ENCODE peak calls at places on chromosomes 4 and X, in five cellular contexts. One of them, this sample, is unnamed.

GRCh38 chr4:151801547-151802516 is 41.0 kb upstream of the GATB start:
- DNase-seq in CD4-positive, alpha-beta memory T cell: peak; percentile 49
- DNase-seq in DND-41: peak; percentile 59
- DNase-seq in GM12878: no peak
- DNase-seq in PC-3: peak; percentile 56
- DNase-seq in this sample: peak; percentile 68

GRCh38 chr4:182680196-182680771 is 236.9 kb downstream of the DCTD start:
- DNase-seq in CD4-positive, alpha-beta memory T cell: no peak
- DNase-seq in DND-41: no peak
- DNase-seq in GM12878: no peak
- DNase-seq in PC-3: no peak
- DNase-seq in this sample: no peak

GRCh38 chrX:124338733-124339514 is 6.5 kb downstream of the TEX13D start:
- DNase-seq in CD4-positive, alpha-beta memory T cell: peak; percentile 52
- DNase-seq in DND-41: no peak
- DNase-seq in GM12878: no peak
- DNase-seq in PC-3: no peak
- DNase-seq in this sample: no peak

GRCh38 chr4:148514581-148514980 is 72.4 kb upstream of the NR3C2 start:
- DNase-seq in CD4-positive, alpha-beta memory T cell: no peak
- DNase-seq in DND-41: no peak
- DNase-seq in GM12878: no peak
- DNase-seq in PC-3: no peak
- DNase-seq in this sample: no peak

GRCh38 chr4:150570123-150570522 is 11.8 kb upstream of the MAB21L2 start:
- DNase-seq in CD4-positive, alpha-beta memory T cell: no peak
- DNase-seq in DND-41: no peak
- DNase-seq in GM12878: no peak
- DNase-seq in PC-3: no peak
- DNase-seq in this sample: no peak

GRCh38 chrX:42096262-42096939 is 173.0 kb upstream of the CASK start:
- DNase-seq in CD4-positive, alpha-beta memory T cell: no peak
- DNase-seq in DND-41: no peak
- DNase-seq in GM12878: no peak
- DNase-seq in PC-3: peak; percentile 67
- DNase-seq in this sample: no peak

GRCh38 chr4:66430856-66431255 is 760.6 kb upstream of the EPHA5 start:
- DNase-seq in CD4-positive, alpha-beta memory T cell: no peak
- DNase-seq in DND-41: no peak
- DNase-seq in GM12878: no peak
- DNase-seq in PC-3: peak; percentile 49
- DNase-seq in this sample: no peak

GRCh38 chr4:5881340-5881739 is 11.5 kb downstream of the CRMP1 start:
- DNase-seq in CD4-positive, alpha-beta memory T cell: no peak
- DNase-seq in DND-41: no peak
- DNase-seq in GM12878: no peak
- DNase-seq in PC-3: peak; percentile 5
- DNase-seq in this sample: no peak

GRCh38 chr4:97662133-97662532 is 481.1 kb downstream of the STPG2 start:
- DNase-seq in CD4-positive, alpha-beta memory T cell: no peak
- DNase-seq in DND-41: no peak
- DNase-seq in GM12878: no peak
- DNase-seq in PC-3: peak; percentile 65
- DNase-seq in this sample: no peak

GRCh38 chr4:10806993-10807645 is 122.6 kb upstream of the CLNK start:
- DNase-seq in CD4-positive, alpha-beta memory T cell: no peak
- DNase-seq in DND-41: no peak
- DNase-seq in GM12878: no peak
- DNase-seq in PC-3: no peak
- DNase-seq in this sample: no peak

GRCh38 chr4:85243857-85244256 is 231.1 kb upstream of the ARHGAP24 start:
- DNase-seq in CD4-positive, alpha-beta memory T cell: no peak
- DNase-seq in DND-41: no peak
- DNase-seq in GM12878: no peak
- DNase-seq in PC-3: peak; percentile 3
- DNase-seq in this sample: no peak

GRCh38 chr4:166017804-166018203 is 144.8 kb downstream of the TLL1 start:
- DNase-seq in CD4-positive, alpha-beta memory T cell: no peak
- DNase-seq in DND-41: no peak
- DNase-seq in GM12878: no peak
- DNase-seq in PC-3: peak; percentile 47
- DNase-seq in this sample: no peak

GRCh38 chr4:138232364-138232763 is 9.8 kb downstream of the SLC7A11 start:
- DNase-seq in CD4-positive, alpha-beta memory T cell: no peak
- DNase-seq in DND-41: no peak
- DNase-seq in GM12878: no peak
- DNase-seq in PC-3: no peak
- DNase-seq in this sample: no peak

GRCh38 chr4:48748949-48749596 is 31.0 kb downstream of the FRYL start:
- DNase-seq in CD4-positive, alpha-beta memory T cell: no peak
- DNase-seq in DND-41: no peak
- DNase-seq in GM12878: no peak
- DNase-seq in PC-3: no peak
- DNase-seq in this sample: no peak

GRCh38 chrX:2541603-2542002 is 40.8 kb upstream of the DHRSX start:
- DNase-seq in CD4-positive, alpha-beta memory T cell: no peak
- DNase-seq in DND-41: no peak
- DNase-seq in GM12878: no peak
- DNase-seq in PC-3: no peak
- DNase-seq in this sample: peak; percentile 45

GRCh38 chr4:147790412-147790811 is 58.5 kb downstream of the ARHGAP10 start:
- DNase-seq in CD4-positive, alpha-beta memory T cell: no peak
- DNase-seq in DND-41: no peak
- DNase-seq in GM12878: no peak
- DNase-seq in PC-3: peak; percentile 81
- DNase-seq in this sample: no peak

GRCh38 chr4:165915215-165915614 is 42.2 kb downstream of the TLL1 start:
- DNase-seq in CD4-positive, alpha-beta memory T cell: no peak
- DNase-seq in DND-41: no peak
- DNase-seq in GM12878: no peak
- DNase-seq in PC-3: peak; percentile 54
- DNase-seq in this sample: no peak

GRCh38 chr4:23934915-23935314 is 45.1 kb upstream of the PPARGC1A start:
- DNase-seq in CD4-positive, alpha-beta memory T cell: no peak
- DNase-seq in DND-41: no peak
- DNase-seq in GM12878: no peak
- DNase-seq in PC-3: no peak
- DNase-seq in this sample: no peak

GRCh38 chrX:24023972-24024664 is 2.9 kb downstream of the KLHL15 start:
- DNase-seq in CD4-positive, alpha-beta memory T cell: peak; percentile 13
- DNase-seq in DND-41: no peak
- DNase-seq in GM12878: no peak
- DNase-seq in PC-3: peak; percentile 8
- DNase-seq in this sample: peak; percentile 28

GRCh38 chrX:74550295-74550802 is 64.1 kb downstream of the RLIM start:
- DNase-seq in CD4-positive, alpha-beta memory T cell: peak; percentile 83
- DNase-seq in DND-41: peak; percentile 84
- DNase-seq in GM12878: peak; percentile 35
- DNase-seq in PC-3: peak; percentile 79
- DNase-seq in this sample: peak; percentile 82

GRCh38 chr4:156734965-156735895 is 236.4 kb downstream of the PDGFC start:
- DNase-seq in CD4-positive, alpha-beta memory T cell: no peak
- DNase-seq in DND-41: no peak
- DNase-seq in GM12878: no peak
- DNase-seq in PC-3: peak; percentile 62
- DNase-seq in this sample: no peak

GRCh38 chr4:143404555-143404954 is 67.9 kb downstream of the GAB1 start:
- DNase-seq in CD4-positive, alpha-beta memory T cell: no peak
- DNase-seq in DND-41: no peak
- DNase-seq in GM12878: peak; percentile 87
- DNase-seq in PC-3: no peak
- DNase-seq in this sample: peak; percentile 85

GRCh38 chr4:66555301-66555700 is 885.0 kb upstream of the EPHA5 start:
- DNase-seq in CD4-positive, alpha-beta memory T cell: no peak
- DNase-seq in DND-41: no peak
- DNase-seq in GM12878: no peak
- DNase-seq in PC-3: peak; percentile 65
- DNase-seq in this sample: no peak

GRCh38 chr4:83174844-83175414 is 60.4 kb upstream of the PLAC8 start:
- DNase-seq in CD4-positive, alpha-beta memory T cell: no peak
- DNase-seq in DND-41: no peak
- DNase-seq in GM12878: peak; percentile 87
- DNase-seq in PC-3: no peak
- DNase-seq in this sample: peak; percentile 80

GRCh38 chrX:38055170-38055847 is 49.0 kb downstream of the SYTL5 start:
- DNase-seq in CD4-positive, alpha-beta memory T cell: no peak
- DNase-seq in DND-41: no peak
- DNase-seq in GM12878: peak; percentile 45
- DNase-seq in PC-3: peak; percentile 73
- DNase-seq in this sample: peak; percentile 0

GRCh38 chrX:10512258-10512657 is 108.1 kb downstream of the MID1 start:
- DNase-seq in CD4-positive, alpha-beta memory T cell: no peak
- DNase-seq in DND-41: no peak
- DNase-seq in GM12878: no peak
- DNase-seq in PC-3: peak; percentile 61
- DNase-seq in this sample: no peak

GRCh38 chrX:155215443-155216178 is 649 bp upstream of the VBP1 start:
- DNase-seq in CD4-positive, alpha-beta memory T cell: no peak
- DNase-seq in DND-41: no peak
- DNase-seq in GM12878: no peak
- DNase-seq in PC-3: no peak
- DNase-seq in this sample: no peak

GRCh38 chr4:38177035-38177791 is 217.0 kb downstream of the PTTG2 start:
- DNase-seq in CD4-positive, alpha-beta memory T cell: peak; percentile 67
- DNase-seq in DND-41: peak; percentile 76
- DNase-seq in GM12878: no peak
- DNase-seq in PC-3: no peak
- DNase-seq in this sample: peak; percentile 51

GRCh38 chrX:109740076-109740809 is 7.2 kb upstream of the ACSL4 start:
- DNase-seq in CD4-positive, alpha-beta memory T cell: no peak
- DNase-seq in DND-41: no peak
- DNase-seq in GM12878: no peak
- DNase-seq in PC-3: peak; percentile 60
- DNase-seq in this sample: no peak

GRCh38 chr4:90126805-90127204 is 389 bp upstream of the CCSER1 start:
- DNase-seq in CD4-positive, alpha-beta memory T cell: no peak
- DNase-seq in DND-41: no peak
- DNase-seq in GM12878: no peak
- DNase-seq in PC-3: peak; percentile 7
- DNase-seq in this sample: no peak
- H3K4me3 ChIP-seq in CD4-positive, alpha-beta memory T cell: no peak overlapping the region
- H3K4me3 ChIP-seq in DND-41: no peak overlapping the region
- H3K4me3 ChIP-seq in GM12878: peak overlapping the region; percentile 81
- H3K4me3 ChIP-seq in PC-3: peak overlapping the region; percentile 76
- H3K4me3 ChIP-seq in this sample: peak overlapping the region; percentile 8

DNA sequence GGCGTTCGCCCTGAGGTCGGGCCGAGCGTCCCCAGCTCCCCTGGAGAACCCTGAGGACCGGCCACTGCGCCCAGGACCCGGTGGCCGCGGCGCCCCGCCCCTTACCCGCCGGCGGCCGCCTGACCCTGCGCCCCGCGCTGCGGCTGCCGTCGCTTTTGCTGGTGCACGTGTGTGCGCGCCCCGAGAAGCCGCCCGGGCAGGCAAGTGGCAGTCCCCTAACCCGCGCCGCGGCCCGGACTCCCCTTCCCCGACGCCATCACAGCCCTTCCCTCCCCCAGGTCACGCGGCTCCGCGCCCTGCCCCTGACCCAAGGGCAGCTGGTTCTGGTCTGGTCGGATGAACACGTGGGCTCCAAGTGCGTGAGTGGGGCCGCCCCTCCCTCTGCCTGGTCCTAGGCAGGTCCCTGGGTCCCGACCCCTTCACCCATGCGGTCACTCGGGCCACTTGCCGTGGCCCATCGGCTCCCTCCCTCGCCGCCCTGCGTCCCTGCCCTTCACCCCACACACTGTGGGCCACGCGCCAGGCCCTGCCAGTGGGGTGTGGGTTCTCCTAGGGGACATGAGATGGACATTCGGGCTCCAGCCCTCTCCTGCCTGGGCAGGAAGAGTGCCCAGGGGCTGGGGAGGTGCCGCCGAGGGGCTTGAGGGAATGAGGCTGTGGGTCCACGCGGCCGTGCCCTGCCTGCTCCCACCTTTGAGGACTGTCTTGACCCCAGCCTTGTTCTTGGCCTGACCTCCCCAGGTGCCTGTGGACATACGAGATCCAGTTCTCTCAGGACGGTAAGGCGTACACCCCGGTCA is 8.0 kb upstream of the FGFRL1 start:
- DNase-seq in CD4-positive, alpha-beta memory T cell: no peak
- DNase-seq in DND-41: no peak
- DNase-seq in GM12878: no peak
- DNase-seq in PC-3: no peak
- DNase-seq in this sample: no peak
- H3K4me3 ChIP-seq in CD4-positive, alpha-beta memory T cell: no peak overlapping the region
- H3K4me3 ChIP-seq in DND-41: no peak overlapping the region
- H3K4me3 ChIP-seq in GM12878: no peak overlapping the region
- H3K4me3 ChIP-seq in PC-3: no peak overlapping the region
- H3K4me3 ChIP-seq in this sample: no peak overlapping the region

DNA sequence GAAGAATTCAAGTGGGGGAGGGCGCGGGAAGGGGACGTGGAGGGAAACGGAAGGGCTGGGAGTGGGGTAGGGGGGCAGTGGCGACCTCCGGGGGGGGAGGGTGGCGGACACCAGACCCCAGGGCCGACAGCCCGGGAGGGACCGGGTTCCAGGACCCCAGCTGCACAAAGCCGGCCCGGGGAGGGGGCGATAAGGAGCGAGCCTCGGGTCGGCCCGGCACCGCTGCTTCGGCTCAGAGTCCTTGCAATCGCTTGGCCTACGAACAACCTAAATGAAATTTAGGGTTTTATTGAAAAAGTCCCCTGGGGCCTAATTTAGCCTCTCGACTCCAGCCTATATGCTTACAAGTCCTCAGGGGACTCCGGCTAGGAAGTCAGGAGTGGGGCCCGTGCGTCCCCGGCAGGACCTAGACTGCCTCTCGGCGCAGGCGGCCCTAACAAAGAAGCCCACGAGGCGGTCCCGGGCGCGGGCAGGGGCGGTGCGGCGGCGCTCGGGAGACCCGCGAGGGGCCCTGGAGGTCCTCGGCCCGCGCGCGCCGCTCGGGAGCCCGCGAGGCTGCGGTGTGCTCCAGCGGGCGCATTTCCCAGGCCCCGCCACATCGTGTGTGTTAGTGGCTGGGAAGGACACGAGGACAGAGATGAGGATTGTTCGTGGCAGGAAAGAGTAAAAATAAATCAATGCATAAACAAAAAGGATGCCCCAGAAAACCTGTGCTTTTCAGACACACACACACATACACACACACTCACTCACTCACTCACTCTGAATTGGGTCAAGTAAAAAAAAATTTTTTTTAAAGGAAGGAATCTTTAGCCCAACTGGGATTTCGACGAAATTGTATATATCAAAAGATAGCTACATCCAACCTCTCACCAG is 70.0 kb downstream of the MGST2 start:
- DNase-seq in CD4-positive, alpha-beta memory T cell: no peak
- DNase-seq in DND-41: no peak
- DNase-seq in GM12878: no peak
- DNase-seq in PC-3: no peak
- DNase-seq in this sample: no peak
- H3K4me3 ChIP-seq in CD4-positive, alpha-beta memory T cell: no peak overlapping the region
- H3K4me3 ChIP-seq in DND-41: peak overlapping the region; percentile 54
- H3K4me3 ChIP-seq in GM12878: no peak overlapping the region
- H3K4me3 ChIP-seq in PC-3: peak overlapping the region; percentile 60
- H3K4me3 ChIP-seq in this sample: no peak overlapping the region

DNA sequence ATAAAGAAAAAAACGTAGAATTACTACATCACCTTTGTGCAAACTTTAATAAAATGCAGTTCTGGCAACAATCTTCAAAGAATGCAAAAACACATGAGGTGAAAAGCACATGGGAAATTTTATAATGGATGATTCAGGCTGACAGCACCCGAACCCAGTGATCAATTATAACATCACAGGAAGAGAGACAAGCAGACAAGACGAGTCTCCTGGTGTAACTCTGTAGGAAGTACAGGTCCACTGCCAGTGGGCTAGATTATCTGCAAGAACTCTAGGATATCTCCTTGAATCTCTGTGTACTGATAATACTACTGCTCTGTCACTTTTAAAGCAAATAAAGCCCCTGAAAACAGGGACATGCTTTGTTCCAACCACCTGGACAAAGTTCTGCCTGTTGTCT is 58.9 kb upstream of the NXF3 start:
- DNase-seq in CD4-positive, alpha-beta memory T cell: no peak
- DNase-seq in DND-41: no peak
- DNase-seq in GM12878: no peak
- DNase-seq in PC-3: peak; percentile 69
- DNase-seq in this sample: no peak
- H3K4me3 ChIP-seq in CD4-positive, alpha-beta memory T cell: no peak overlapping the region
- H3K4me3 ChIP-seq in DND-41: no peak overlapping the region
- H3K4me3 ChIP-seq in GM12878: no peak overlapping the region
- H3K4me3 ChIP-seq in PC-3: peak overlapping the region; percentile 48
- H3K4me3 ChIP-seq in this sample: no peak overlapping the region

This sample was measured in GM12865.